ENCODE peak calls at places on chromosomes 12 and 14, in four cellular contexts. One of them, this sample, is unnamed.

GRCh38 chr12:49451468-49452259 is 84.4 kb downstream of the SPATS2 start:
- DNase-seq in CD8-positive, alpha-beta T cell: no peak
- DNase-seq in IMR-90: no peak
- DNase-seq in uterus: no peak
- DNase-seq in this sample: no peak

GRCh38 chr14:102316048-102316745 is 3.3 kb upstream of the ZNF839 start:
- DNase-seq in CD8-positive, alpha-beta T cell: no peak
- DNase-seq in IMR-90: peak
- DNase-seq in uterus: peak
- DNase-seq in this sample: no peak

GRCh38 chr14:93926209-93926872 is 803 bp upstream of the FAM181A start:
- DNase-seq in CD8-positive, alpha-beta T cell: no peak
- DNase-seq in IMR-90: no peak
- DNase-seq in uterus: no peak
- DNase-seq in this sample: no peak

GRCh38 chr14:61608245-61609142 is 86.8 kb upstream of the HIF1A start:
- DNase-seq in CD8-positive, alpha-beta T cell: no peak
- DNase-seq in IMR-90: peak
- DNase-seq in uterus: no peak
- DNase-seq in this sample: no peak

GRCh38 chr12:19030603-19031002 is 98.9 kb upstream of the PLEKHA5 start:
- DNase-seq in CD8-positive, alpha-beta T cell: no peak
- DNase-seq in IMR-90: no peak
- DNase-seq in uterus: no peak
- DNase-seq in this sample: no peak

GRCh38 chr12:70660620-70661219 is 23.5 kb upstream of the PTPRB start:
- DNase-seq in CD8-positive, alpha-beta T cell: no peak
- DNase-seq in IMR-90: peak
- DNase-seq in uterus: peak
- DNase-seq in this sample: peak

GRCh38 chr12:65427646-65428045 is 149.2 kb downstream of the MSRB3 start:
- DNase-seq in CD8-positive, alpha-beta T cell: no peak
- DNase-seq in IMR-90: no peak
- DNase-seq in uterus: no peak
- DNase-seq in this sample: no peak

GRCh38 chr14:47539065-47539464 is 136.3 kb downstream of the MDGA2 start:
- DNase-seq in CD8-positive, alpha-beta T cell: no peak
- DNase-seq in IMR-90: no peak
- DNase-seq in uterus: no peak
- DNase-seq in this sample: no peak

GRCh38 chr12:127479256-127479655 is 787.7 kb upstream of the TMEM132C start:
- DNase-seq in CD8-positive, alpha-beta T cell: no peak
- DNase-seq in IMR-90: no peak
- DNase-seq in uterus: no peak
- DNase-seq in this sample: no peak

GRCh38 chr14:96055065-96055752 is 16.0 kb downstream of the C14orf132 start:
- DNase-seq in CD8-positive, alpha-beta T cell: no peak
- DNase-seq in IMR-90: peak
- DNase-seq in uterus: no peak
- DNase-seq in this sample: no peak

GRCh38 chr14:61196792-61197191 is 84.3 kb downstream of the TMEM30B start:
- DNase-seq in CD8-positive, alpha-beta T cell: no peak
- DNase-seq in IMR-90: no peak
- DNase-seq in uterus: no peak
- DNase-seq in this sample: no peak

GRCh38 chr14:28142400-28143015 is 624.1 kb upstream of the FOXG1 start:
- DNase-seq in CD8-positive, alpha-beta T cell: no peak
- DNase-seq in IMR-90: no peak
- DNase-seq in uterus: no peak
- DNase-seq in this sample: no peak

GRCh38 chr14:69398053-69398817 is at the start of the genes ERH and SLC39A9:
- DNase-seq in CD8-positive, alpha-beta T cell: peak
- DNase-seq in IMR-90: peak
- DNase-seq in uterus: peak
- DNase-seq in this sample: peak
- H3K4me3 ChIP-seq in CD8-positive, alpha-beta T cell: peak
- H3K4me3 ChIP-seq in IMR-90: peak
- H3K4me3 ChIP-seq in uterus: peak
- H3K4me3 ChIP-seq in this sample: peak

DNA sequence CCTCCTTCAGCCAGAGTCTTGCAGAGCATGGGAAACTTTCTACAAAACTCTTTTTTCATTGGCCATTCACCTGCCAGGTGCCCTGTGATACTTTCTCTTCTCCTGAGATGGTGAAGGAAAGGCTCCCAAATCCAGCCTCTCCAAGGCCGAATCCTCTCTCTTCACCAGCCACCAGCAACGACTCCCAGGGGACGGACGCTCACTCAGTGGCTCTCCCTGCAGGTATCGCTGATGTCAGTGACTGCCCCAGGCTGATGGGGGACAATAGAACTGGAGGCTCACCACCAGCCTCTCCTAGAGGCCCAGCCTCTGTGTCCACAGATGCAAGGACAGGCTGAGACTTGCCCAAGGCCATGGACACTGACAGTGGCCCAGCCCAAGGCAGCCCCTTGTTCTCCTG is 204.1 kb downstream of the BCL11B start:
- DNase-seq in CD8-positive, alpha-beta T cell: no peak
- DNase-seq in IMR-90: no peak
- DNase-seq in uterus: no peak
- DNase-seq in this sample: no peak
- H3K27ac ChIP-seq in CD8-positive, alpha-beta T cell: no peak
- H3K27ac ChIP-seq in IMR-90: no peak
- H3K27ac ChIP-seq in uterus: no peak
- H3K27ac ChIP-seq in this sample: no peak

DNA sequence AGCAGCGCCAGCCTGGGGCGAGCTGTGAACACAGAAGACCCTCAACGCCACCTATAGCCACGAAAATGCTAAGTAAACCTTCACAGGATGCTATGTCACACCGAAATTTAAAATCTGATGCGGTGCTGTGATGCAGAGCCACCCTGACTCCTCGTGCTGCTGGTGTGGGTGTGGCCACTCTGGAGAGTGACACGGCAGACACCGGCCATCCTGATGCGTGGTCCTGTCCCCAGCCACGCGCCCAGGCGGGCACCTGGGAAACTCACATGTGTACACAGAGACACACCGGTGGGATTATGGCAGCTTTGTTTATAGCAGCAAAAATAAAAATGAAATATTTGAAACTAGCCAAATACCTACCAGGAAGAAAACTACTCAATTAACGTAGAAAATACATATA is 138.3 kb upstream of the SFSWAP start:
- DNase-seq in CD8-positive, alpha-beta T cell: no peak
- DNase-seq in IMR-90: no peak
- DNase-seq in uterus: no peak
- DNase-seq in this sample: no peak
- H3K4me3 ChIP-seq in CD8-positive, alpha-beta T cell: no peak
- H3K4me3 ChIP-seq in IMR-90: no peak
- H3K4me3 ChIP-seq in uterus: no peak
- H3K4me3 ChIP-seq in this sample: no peak

GRCh38 chr12:26832817-26833691 is at the start of gene ITPR2:
- DNase-seq in CD8-positive, alpha-beta T cell: peak
- DNase-seq in IMR-90: peak
- DNase-seq in uterus: peak
- DNase-seq in this sample: peak
- H3K27ac ChIP-seq in CD8-positive, alpha-beta T cell: peak
- H3K27ac ChIP-seq in IMR-90: peak
- H3K27ac ChIP-seq in uterus: peak
- H3K27ac ChIP-seq in this sample: peak

DNA sequence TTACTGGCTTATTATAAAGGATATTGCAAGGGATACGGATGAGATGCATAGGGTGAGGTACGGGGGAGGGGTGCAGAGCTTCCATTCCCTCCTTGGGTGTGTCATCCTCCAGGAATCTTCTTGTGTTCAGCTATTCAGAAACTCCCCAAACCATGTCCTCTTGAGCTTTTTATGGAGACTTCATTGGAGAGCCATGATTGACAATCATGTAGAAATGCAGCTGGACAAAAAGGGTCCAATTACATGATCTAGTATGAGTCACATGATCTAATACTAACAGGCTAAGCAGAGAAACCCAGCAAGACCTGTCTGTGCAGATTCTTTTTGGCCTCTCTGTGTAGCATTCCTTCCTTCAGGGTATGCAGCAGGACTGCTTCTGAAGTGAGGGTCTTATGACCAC is 23.9 kb upstream of the FLVCR2 start:
- DNase-seq in CD8-positive, alpha-beta T cell: no peak
- DNase-seq in IMR-90: peak
- DNase-seq in uterus: no peak
- DNase-seq in this sample: no peak
- H3K4me3 ChIP-seq in CD8-positive, alpha-beta T cell: no peak
- H3K4me3 ChIP-seq in IMR-90: no peak
- H3K4me3 ChIP-seq in uterus: no peak
- H3K4me3 ChIP-seq in this sample: no peak

GRCh38 chr14:103696466-103697071 is 18.7 kb downstream of the XRCC3 start:
- DNase-seq in CD8-positive, alpha-beta T cell: no peak
- DNase-seq in IMR-90: peak
- DNase-seq in uterus: peak
- DNase-seq in this sample: peak
- H3K27ac ChIP-seq in CD8-positive, alpha-beta T cell: no peak
- H3K27ac ChIP-seq in IMR-90: peak
- H3K27ac ChIP-seq in uterus: peak
- H3K27ac ChIP-seq in this sample: peak

GRCh38 chr14:70021548-70021947 is 142.3 kb downstream of the SMOC1 start:
- DNase-seq in CD8-positive, alpha-beta T cell: no peak
- DNase-seq in IMR-90: no peak
- DNase-seq in uterus: no peak
- DNase-seq in this sample: no peak
- H3K4me3 ChIP-seq in CD8-positive, alpha-beta T cell: no peak
- H3K4me3 ChIP-seq in IMR-90: no peak
- H3K4me3 ChIP-seq in uterus: no peak
- H3K4me3 ChIP-seq in this sample: no peak

This sample was measured in left lung.